ENCODE peak calls at places on chromosomes 4 and X, in seven cellular contexts. One of them, this sample, is unnamed.

GRCh38 chrX:69987691-69988090 is 62.0 kb downstream of the AWAT2 start:
- DNase-seq in fibroblast of lung: no peak
- DNase-seq in mesendoderm: peak
- DNase-seq in right cardiac atrium: no peak
- DNase-seq in endodermal cell: no peak
- DNase-seq in GM23248: no peak
- DNase-seq in lower lobe of right lung: no peak
- DNase-seq in this sample: peak

GRCh38 chr4:185656467-185656890 is 121.2 kb upstream of the PDLIM3 start:
- DNase-seq in fibroblast of lung: peak
- DNase-seq in mesendoderm: peak
- DNase-seq in right cardiac atrium: peak
- DNase-seq in endodermal cell: peak
- DNase-seq in GM23248: peak
- DNase-seq in lower lobe of right lung: no peak
- DNase-seq in this sample: no peak

GRCh38 chr4:77921701-77922100 is 59.1 kb downstream of the MRPL1 start:
- DNase-seq in fibroblast of lung: peak
- DNase-seq in mesendoderm: no peak
- DNase-seq in right cardiac atrium: no peak
- DNase-seq in endodermal cell: no peak
- DNase-seq in GM23248: peak
- DNase-seq in lower lobe of right lung: no peak
- DNase-seq in this sample: no peak

GRCh38 chr4:48016141-48017107 is at the start of the genes CNGA1 and NIPAL1:
- DNase-seq in fibroblast of lung: peak
- DNase-seq in mesendoderm: peak
- DNase-seq in right cardiac atrium: peak
- DNase-seq in endodermal cell: peak
- DNase-seq in GM23248: peak
- DNase-seq in lower lobe of right lung: peak
- DNase-seq in this sample: peak

GRCh38 chr4:26859762-26860156 is 882 bp upstream of the STIM2 start:
- DNase-seq in fibroblast of lung: no peak
- DNase-seq in mesendoderm: peak
- DNase-seq in right cardiac atrium: no peak
- DNase-seq in endodermal cell: peak
- DNase-seq in GM23248: no peak
- DNase-seq in lower lobe of right lung: no peak
- DNase-seq in this sample: no peak

GRCh38 chrX:12315526-12315925 is 177.3 kb downstream of the FRMPD4 start:
- DNase-seq in fibroblast of lung: no peak
- DNase-seq in mesendoderm: no peak
- DNase-seq in right cardiac atrium: no peak
- DNase-seq in endodermal cell: no peak
- DNase-seq in GM23248: no peak
- DNase-seq in lower lobe of right lung: no peak
- DNase-seq in this sample: no peak

GRCh38 chrX:39582091-39582490 is 515.7 kb downstream of the BCOR start:
- DNase-seq in fibroblast of lung: no peak
- DNase-seq in mesendoderm: no peak
- DNase-seq in right cardiac atrium: no peak
- DNase-seq in endodermal cell: no peak
- DNase-seq in GM23248: no peak
- DNase-seq in lower lobe of right lung: no peak
- DNase-seq in this sample: no peak

GRCh38 chr4:106627071-106627470 is 258.5 kb upstream of the GIMD1 start:
- DNase-seq in fibroblast of lung: no peak
- DNase-seq in mesendoderm: no peak
- DNase-seq in right cardiac atrium: no peak
- DNase-seq in endodermal cell: no peak
- DNase-seq in GM23248: peak
- DNase-seq in lower lobe of right lung: no peak
- DNase-seq in this sample: no peak

GRCh38 chr4:130600706-130601105 is 1504.8 kb downstream of the C4orf33 start:
- DNase-seq in fibroblast of lung: no peak
- DNase-seq in mesendoderm: no peak
- DNase-seq in right cardiac atrium: no peak
- DNase-seq in endodermal cell: no peak
- DNase-seq in GM23248: no peak
- DNase-seq in lower lobe of right lung: no peak
- DNase-seq in this sample: no peak

GRCh38 chr4:1939664-1940509 is 68.7 kb downstream of the NSD2 start:
- DNase-seq in fibroblast of lung: peak
- DNase-seq in mesendoderm: no peak
- DNase-seq in right cardiac atrium: no peak
- DNase-seq in endodermal cell: no peak
- DNase-seq in GM23248: peak
- DNase-seq in lower lobe of right lung: no peak
- DNase-seq in this sample: no peak

GRCh38 chr4:101010987-101011386 is 336.3 kb downstream of the PPP3CA start:
- DNase-seq in fibroblast of lung: no peak
- DNase-seq in mesendoderm: no peak
- DNase-seq in right cardiac atrium: no peak
- DNase-seq in endodermal cell: no peak
- DNase-seq in GM23248: no peak
- DNase-seq in lower lobe of right lung: no peak
- DNase-seq in this sample: no peak

GRCh38 chrX:63918611-63919010 is 133.6 kb upstream of the ARHGEF9 start:
- DNase-seq in fibroblast of lung: peak
- DNase-seq in mesendoderm: peak
- DNase-seq in right cardiac atrium: no peak
- DNase-seq in endodermal cell: peak
- DNase-seq in GM23248: peak
- DNase-seq in lower lobe of right lung: no peak
- DNase-seq in this sample: peak

GRCh38 chr4:67765401-67765800 is 11.2 kb upstream of the GNRHR start:
- DNase-seq in fibroblast of lung: peak
- DNase-seq in mesendoderm: no peak
- DNase-seq in right cardiac atrium: no peak
- DNase-seq in endodermal cell: no peak
- DNase-seq in GM23248: peak
- DNase-seq in lower lobe of right lung: no peak
- DNase-seq in this sample: no peak

GRCh38 chr4:22850630-22851029 is 157.9 kb downstream of the GBA3 start:
- DNase-seq in fibroblast of lung: no peak
- DNase-seq in mesendoderm: no peak
- DNase-seq in right cardiac atrium: no peak
- DNase-seq in endodermal cell: no peak
- DNase-seq in GM23248: no peak
- DNase-seq in lower lobe of right lung: no peak
- DNase-seq in this sample: no peak

GRCh38 chr4:8284391-8284790 is 14.8 kb downstream of the HTRA3 start:
- DNase-seq in fibroblast of lung: no peak
- DNase-seq in mesendoderm: no peak
- DNase-seq in right cardiac atrium: peak
- DNase-seq in endodermal cell: no peak
- DNase-seq in GM23248: no peak
- DNase-seq in lower lobe of right lung: no peak
- DNase-seq in this sample: no peak

GRCh38 chr4:54226399-54227260 is 2.5 kb upstream of the PDGFRA start:
- DNase-seq in fibroblast of lung: peak
- DNase-seq in mesendoderm: peak
- DNase-seq in right cardiac atrium: peak
- DNase-seq in endodermal cell: peak
- DNase-seq in GM23248: peak
- DNase-seq in lower lobe of right lung: peak
- DNase-seq in this sample: no peak

GRCh38 chr4:93466440-93466839 is 362.1 kb upstream of the ATOH1 start:
- DNase-seq in fibroblast of lung: no peak
- DNase-seq in mesendoderm: peak
- DNase-seq in right cardiac atrium: no peak
- DNase-seq in endodermal cell: peak
- DNase-seq in GM23248: no peak
- DNase-seq in lower lobe of right lung: no peak
- DNase-seq in this sample: peak

GRCh38 chr4:135249006-135249405 is 1047.4 kb upstream of the PABPC4L start:
- DNase-seq in fibroblast of lung: no peak
- DNase-seq in mesendoderm: peak
- DNase-seq in right cardiac atrium: no peak
- DNase-seq in endodermal cell: no peak
- DNase-seq in GM23248: no peak
- DNase-seq in lower lobe of right lung: no peak
- DNase-seq in this sample: peak

GRCh38 chr4:56764775-56765174 is 56.7 kb downstream of the SPINK2 start:
- DNase-seq in fibroblast of lung: no peak
- DNase-seq in mesendoderm: no peak
- DNase-seq in right cardiac atrium: no peak
- DNase-seq in endodermal cell: no peak
- DNase-seq in GM23248: peak
- DNase-seq in lower lobe of right lung: no peak
- DNase-seq in this sample: peak

GRCh38 chr4:111788046-111788642 is 357.1 kb upstream of the FAM241A start:
- DNase-seq in fibroblast of lung: no peak
- DNase-seq in mesendoderm: peak
- DNase-seq in right cardiac atrium: no peak
- DNase-seq in endodermal cell: peak
- DNase-seq in GM23248: no peak
- DNase-seq in lower lobe of right lung: no peak
- DNase-seq in this sample: peak

GRCh38 chrX:642436-643210 is 12.0 kb downstream of the SHOX start:
- DNase-seq in fibroblast of lung: no peak
- DNase-seq in mesendoderm: no peak
- DNase-seq in right cardiac atrium: no peak
- DNase-seq in endodermal cell: peak
- DNase-seq in GM23248: no peak
- DNase-seq in lower lobe of right lung: no peak
- DNase-seq in this sample: no peak

GRCh38 chr4:165439981-165440380 is 61.2 kb downstream of the CPE start:
- DNase-seq in fibroblast of lung: no peak
- DNase-seq in mesendoderm: no peak
- DNase-seq in right cardiac atrium: no peak
- DNase-seq in endodermal cell: no peak
- DNase-seq in GM23248: no peak
- DNase-seq in lower lobe of right lung: no peak
- DNase-seq in this sample: no peak

GRCh38 chr4:39524420-39524957 is 2.8 kb downstream of the UGDH start:
- DNase-seq in fibroblast of lung: no peak
- DNase-seq in mesendoderm: no peak
- DNase-seq in right cardiac atrium: no peak
- DNase-seq in endodermal cell: no peak
- DNase-seq in GM23248: no peak
- DNase-seq in lower lobe of right lung: no peak
- DNase-seq in this sample: no peak

GRCh38 chr4:39528056-39528465 is 822 bp upstream of the UGDH start:
- DNase-seq in fibroblast of lung: peak
- DNase-seq in mesendoderm: no peak
- DNase-seq in right cardiac atrium: no peak
- DNase-seq in endodermal cell: no peak
- DNase-seq in GM23248: peak
- DNase-seq in lower lobe of right lung: no peak
- DNase-seq in this sample: no peak

GRCh38 chr4:39527296-39528055 is at the start of gene UGDH:
- DNase-seq in fibroblast of lung: peak
- DNase-seq in mesendoderm: peak
- DNase-seq in right cardiac atrium: peak
- DNase-seq in endodermal cell: peak
- DNase-seq in GM23248: peak
- DNase-seq in lower lobe of right lung: peak
- DNase-seq in this sample: peak

GRCh38 chr4:39526810-39527295 is 386 bp downstream of the UGDH start:
- DNase-seq in fibroblast of lung: no peak
- DNase-seq in mesendoderm: no peak
- DNase-seq in right cardiac atrium: no peak
- DNase-seq in endodermal cell: no peak
- DNase-seq in GM23248: no peak
- DNase-seq in lower lobe of right lung: no peak
- DNase-seq in this sample: no peak

GRCh38 chr4:39526283-39526682 is 956 bp downstream of the UGDH start:
- DNase-seq in fibroblast of lung: peak
- DNase-seq in mesendoderm: no peak
- DNase-seq in right cardiac atrium: no peak
- DNase-seq in endodermal cell: no peak
- DNase-seq in GM23248: no peak
- DNase-seq in lower lobe of right lung: no peak
- DNase-seq in this sample: no peak
- H3K27ac ChIP-seq in fibroblast of lung: peak
- H3K27ac ChIP-seq in mesendoderm: peak
- H3K27ac ChIP-seq in right cardiac atrium: no peak
- H3K27ac ChIP-seq in endodermal cell: peak
- H3K27ac ChIP-seq in GM23248: peak
- H3K27ac ChIP-seq in lower lobe of right lung: peak
- H3K27ac ChIP-seq in this sample: peak

DNA sequence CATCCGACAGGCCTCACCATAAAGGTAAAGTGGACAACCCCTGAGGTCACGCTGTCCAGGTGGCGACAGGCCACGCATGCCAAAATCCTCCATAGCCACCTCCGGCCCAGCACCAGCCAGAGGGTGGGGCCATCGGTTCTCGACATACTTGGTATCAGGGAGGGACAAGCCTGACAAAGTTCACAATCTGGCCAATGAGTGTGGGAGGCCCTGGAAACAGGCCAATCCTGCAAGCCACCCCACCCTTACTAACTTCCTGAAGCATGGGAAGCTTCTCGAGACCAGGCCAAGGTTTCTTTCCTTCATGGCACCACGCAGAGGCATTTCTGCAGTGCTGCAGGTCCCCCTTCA is 73.8 kb downstream of the MTMR1 start:
- DNase-seq in fibroblast of lung: no peak
- DNase-seq in mesendoderm: peak
- DNase-seq in right cardiac atrium: peak
- DNase-seq in endodermal cell: peak
- DNase-seq in GM23248: peak
- DNase-seq in lower lobe of right lung: peak
- DNase-seq in this sample: peak
- H3K27ac ChIP-seq in fibroblast of lung: peak
- H3K27ac ChIP-seq in mesendoderm: no peak
- H3K27ac ChIP-seq in right cardiac atrium: no peak
- H3K27ac ChIP-seq in endodermal cell: no peak
- H3K27ac ChIP-seq in GM23248: no peak
- H3K27ac ChIP-seq in lower lobe of right lung: no peak
- H3K27ac ChIP-seq in this sample: no peak

GRCh38 chr4:117983541-117984451 is 50.5 kb upstream of the NDST3 start:
- DNase-seq in fibroblast of lung: no peak
- DNase-seq in mesendoderm: no peak
- DNase-seq in right cardiac atrium: no peak
- DNase-seq in endodermal cell: no peak
- DNase-seq in GM23248: no peak
- DNase-seq in lower lobe of right lung: no peak
- DNase-seq in this sample: no peak
- H3K27ac ChIP-seq in fibroblast of lung: no peak
- H3K27ac ChIP-seq in mesendoderm: no peak
- H3K27ac ChIP-seq in right cardiac atrium: no peak
- H3K27ac ChIP-seq in endodermal cell: no peak
- H3K27ac ChIP-seq in GM23248: no peak
- H3K27ac ChIP-seq in lower lobe of right lung: no peak
- H3K27ac ChIP-seq in this sample: no peak

GRCh38 chrX:107711521-107712041 is 64.0 kb downstream of the TSC22D3 start:
- DNase-seq in fibroblast of lung: no peak
- DNase-seq in mesendoderm: no peak
- DNase-seq in right cardiac atrium: no peak
- DNase-seq in endodermal cell: peak
- DNase-seq in GM23248: no peak
- DNase-seq in lower lobe of right lung: no peak
- DNase-seq in this sample: no peak
- H3K27ac ChIP-seq in fibroblast of lung: peak
- H3K27ac ChIP-seq in mesendoderm: no peak
- H3K27ac ChIP-seq in right cardiac atrium: peak
- H3K27ac ChIP-seq in endodermal cell: no peak
- H3K27ac ChIP-seq in GM23248: peak
- H3K27ac ChIP-seq in lower lobe of right lung: peak
- H3K27ac ChIP-seq in this sample: no peak

This sample was measured in WERI-Rb-1.